ENCODE peak calls at places on chromosome 20, in four cellular contexts. H is HepG2, E is K562, U is H1. R is an unnamed sample.

GRCh38 chr20:36407196-36407733 is 101.1 kb downstream of the DLGAP4 start:
- DNase-seq in E (no peak), U (no peak), H (no peak), R (no peak)

GRCh38 chr20:35304956-35305355 is 12.7 kb upstream of the FAM83C start:
- DNase-seq in U (no peak), H (no peak), E (no peak), R (no peak)

GRCh38 chr20:15163632-15164031 is 826.2 kb upstream of the FLRT3 start:
- DNase-seq in U (no peak), E (no peak), H (peak), R (no peak)

GRCh38 chr20:51412333-51412761 is 130.2 kb downstream of the NFATC2 start:
- DNase-seq in U (no peak), H (no peak), E (no peak), R (no peak)

GRCh38 chr20:64149809-64150560 is 14.3 kb upstream of the MYT1 start:
- DNase-seq in U (peak), E (no peak), H (no peak), R (no peak)

GRCh38 chr20:31845300-31845863 is at the start of gene FOXS1:
- DNase-seq in H (no peak), U (no peak), E (no peak), R (no peak)

GRCh38 chr20:64247970-64248841 is 7.3 kb upstream of the PCMTD2 start:
- DNase-seq in H (no peak), U (no peak), E (peak), R (no peak)

GRCh38 chr20:34643919-34644318 is 33.0 kb downstream of the PIGU start:
- DNase-seq in U (no peak), H (no peak), E (no peak), R (no peak)

GRCh38 chr20:2865630-2866029 is 7.7 kb upstream of the PTPRA start:
- DNase-seq in U (peak), E (peak), H (no peak), R (no peak)

GRCh38 chr20:2508631-2509467 is at the start of gene ZNF343:
- DNase-seq in U (peak), H (peak), E (peak), R (peak)

GRCh38 chr20:48606841-48607543 is 220.8 kb downstream of the PREX1 start:
- DNase-seq in E (no peak), U (no peak), H (no peak), R (no peak)

GRCh38 chr20:2680046-2680445 is 12.5 kb upstream of the EBF4 start:
- DNase-seq in U (no peak), E (no peak), H (no peak), R (no peak)

GRCh38 chr20:48604936-48605335 is 222.9 kb downstream of the PREX1 start:
- DNase-seq in H (no peak), E (no peak), U (no peak), R (no peak)

GRCh38 chr20:25205277-25206062 is 10.0 kb downstream of the ENTPD6 start:
- DNase-seq in U (no peak), E (no peak), H (no peak), R (no peak)

GRCh38 chr20:15703171-15703911 is 869.9 kb downstream of the KIF16B start:
- DNase-seq in U (no peak), E (no peak), H (peak), R (no peak)

GRCh38 chr20:10218536-10219451 is at the start of gene SNAP25:
- DNase-seq in U (peak), E (peak), H (no peak), R (no peak)

GRCh38 chr20:16615199-16615598 is 42.0 kb upstream of the KIF16B start:
- DNase-seq in U (no peak), H (no peak), E (peak), R (no peak)

GRCh38 chr20:1338096-1338495 is 9.2 kb upstream of the SDCBP2 start:
- DNase-seq in U (peak), E (no peak), H (no peak), R (no peak)

GRCh38 chr20:348972-349841 is 2.3 kb downstream of the NRSN2 start:
- DNase-seq in U (no peak), H (no peak), E (no peak), R (no peak)

GRCh38 chr20:22763257-22763906 is 179.0 kb upstream of the FOXA2 start:
- DNase-seq in H (no peak), U (no peak), E (no peak), R (no peak)

GRCh38 chr20:2301164-2301622 is 5.4 kb downstream of the TGM3 start:
- DNase-seq in H (peak), E (peak), U (no peak), R (peak)

GRCh38 chr20:63980317-63980805 is 571 bp upstream of the PRPF6 start:
- DNase-seq in U (no peak), E (no peak), H (peak), R (no peak)

GRCh38 chr20:8385247-8385646 is 253.2 kb downstream of the PLCB1 start:
- DNase-seq in H (no peak), U (no peak), E (no peak), R (no peak)

GRCh38 chr20:62601172-62601571 is 41.1 kb upstream of the SLCO4A1 start:
- DNase-seq in H (no peak), E (no peak), U (no peak), R (no peak)

GRCh38 chr20:17825949-17826843 is 126.4 kb downstream of the BANF2 start:
- DNase-seq in U (no peak), E (no peak), H (peak), R (peak)

GRCh38 chr20:9919271-9920014 is 80.6 kb upstream of the PAK5 start:
- DNase-seq in U (no peak), E (no peak), H (no peak), R (peak)

GRCh38 chr20:35145141-35145564 is 2.0 kb downstream of the EDEM2 start:
- DNase-seq in E (peak), U (no peak), H (peak), R (peak)

GRCh38 chr20:45318948-45319347 is 10.8 kb upstream of the MATN4 start:
- DNase-seq in H (no peak), U (no peak), E (no peak), R (no peak)

GRCh38 chr20:63735859-63736718 is at the start of gene LIME1:
- DNase-seq in H (no peak), U (peak), E (no peak), R (no peak)

GRCh38 chr20:63056236-63057132 is 49.7 kb upstream of the BHLHE23 start:
- DNase-seq in E (peak), U (peak), H (no peak), R (no peak)

GRCh38 chr20:1721687-1722512 is 64.3 kb upstream of the SIRPG start:
- DNase-seq in E (no peak), U (peak), H (no peak), R (no peak)

GRCh38 chr20:52082612-52083011 is 109.0 kb downstream of the ZFP64 start:
- DNase-seq in E (no peak), H (no peak), U (no peak), R (no peak)

GRCh38 chr20:41563087-41563486 is 55.1 kb downstream of the CHD6 start:
- DNase-seq in H (no peak), U (no peak), E (no peak), R (no peak)

GRCh38 chr20:32445539-32446273 is 87.6 kb downstream of the ASXL1 start:
- DNase-seq in U (no peak), H (no peak), E (no peak), R (no peak)

GRCh38 chr20:11917663-11918062 is at the start of gene BTBD3:
- DNase-seq in H (no peak), U (no peak), E (peak), R (no peak)
- TF ChIP-seq POLR2A in H (no peak), U (no peak), E (no peak), R (no peak)

GRCh38 chr20:4295226-4295625 is 279.9 kb upstream of the RNF24 start:
- DNase-seq in U (no peak), E (no peak), H (no peak), R (no peak)

DNA sequence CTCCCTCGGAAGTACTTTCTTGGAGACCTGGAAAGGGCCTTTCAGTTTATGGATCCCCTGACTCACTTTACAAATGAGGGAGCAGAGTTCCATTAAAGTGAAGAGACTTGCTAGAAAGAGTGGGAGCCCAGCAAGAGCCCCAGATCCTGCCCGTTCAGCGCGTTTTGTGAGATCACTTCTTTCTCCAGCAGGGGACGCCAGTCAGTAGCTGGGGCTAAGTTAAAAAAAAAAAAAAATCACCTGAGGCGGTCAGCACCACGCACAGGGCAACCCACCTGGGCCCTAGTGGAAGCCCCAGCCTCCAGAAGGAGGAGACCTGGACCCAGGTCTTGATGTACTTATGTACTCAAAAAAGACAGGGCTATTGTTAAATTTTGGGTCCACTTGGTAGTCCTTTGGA is 274.5 kb upstream of the RNF24 start:
- DNase-seq in E (no peak), H (no peak), U (no peak), R (no peak)
- TF ChIP-seq CBX5 in E (no peak), H (no peak), U (no peak), R (no peak)

GRCh38 chr20:13219327-13220193 is 1.5 kb upstream of the ISM1 start:
- DNase-seq in E (no peak), U (peak), H (no peak), R (no peak)

GRCh38 chr20:13221673-13222318 is 722 bp downstream of the ISM1 start:
- DNase-seq in E (no peak), U (peak), H (peak), R (no peak)

GRCh38 chr20:13221313-13221672 is 219 bp downstream of the ISM1 start:
- DNase-seq in E (no peak), H (no peak), U (no peak), R (no peak)

GRCh38 chr20:13220857-13221297 is at the start of gene ISM1:
- DNase-seq in E (no peak), H (no peak), U (peak), R (no peak)

GRCh38 chr20:13220194-13220856 is 749 bp upstream of the ISM1 start:
- DNase-seq in U (peak), E (no peak), H (no peak), R (no peak)
- TF ChIP-seq POLR2A in U (no peak), E (no peak), H (no peak), R (no peak)

GRCh38 chr20:61512475-61512874 is 260.4 kb downstream of the CDH4 start:
- DNase-seq in U (no peak), E (no peak), H (no peak), R (no peak)

GRCh38 chr20:61507778-61508177 is 255.7 kb downstream of the CDH4 start:
- DNase-seq in E (no peak), H (no peak), U (no peak), R (no peak)

GRCh38 chr20:61510778-61511330 is 258.8 kb downstream of the CDH4 start:
- DNase-seq in U (no peak), H (no peak), E (no peak), R (no peak)

GRCh38 chr20:61513124-61514017 is 261.3 kb downstream of the CDH4 start:
- DNase-seq in U (no peak), E (no peak), H (no peak), R (no peak)

GRCh38 chr20:61508301-61508700 is 256.2 kb downstream of the CDH4 start:
- DNase-seq in U (no peak), H (no peak), E (no peak), R (no peak)
- TF ChIP-seq CBX5 in U (no peak), H (no peak), E (no peak), R (no peak)

DNA sequence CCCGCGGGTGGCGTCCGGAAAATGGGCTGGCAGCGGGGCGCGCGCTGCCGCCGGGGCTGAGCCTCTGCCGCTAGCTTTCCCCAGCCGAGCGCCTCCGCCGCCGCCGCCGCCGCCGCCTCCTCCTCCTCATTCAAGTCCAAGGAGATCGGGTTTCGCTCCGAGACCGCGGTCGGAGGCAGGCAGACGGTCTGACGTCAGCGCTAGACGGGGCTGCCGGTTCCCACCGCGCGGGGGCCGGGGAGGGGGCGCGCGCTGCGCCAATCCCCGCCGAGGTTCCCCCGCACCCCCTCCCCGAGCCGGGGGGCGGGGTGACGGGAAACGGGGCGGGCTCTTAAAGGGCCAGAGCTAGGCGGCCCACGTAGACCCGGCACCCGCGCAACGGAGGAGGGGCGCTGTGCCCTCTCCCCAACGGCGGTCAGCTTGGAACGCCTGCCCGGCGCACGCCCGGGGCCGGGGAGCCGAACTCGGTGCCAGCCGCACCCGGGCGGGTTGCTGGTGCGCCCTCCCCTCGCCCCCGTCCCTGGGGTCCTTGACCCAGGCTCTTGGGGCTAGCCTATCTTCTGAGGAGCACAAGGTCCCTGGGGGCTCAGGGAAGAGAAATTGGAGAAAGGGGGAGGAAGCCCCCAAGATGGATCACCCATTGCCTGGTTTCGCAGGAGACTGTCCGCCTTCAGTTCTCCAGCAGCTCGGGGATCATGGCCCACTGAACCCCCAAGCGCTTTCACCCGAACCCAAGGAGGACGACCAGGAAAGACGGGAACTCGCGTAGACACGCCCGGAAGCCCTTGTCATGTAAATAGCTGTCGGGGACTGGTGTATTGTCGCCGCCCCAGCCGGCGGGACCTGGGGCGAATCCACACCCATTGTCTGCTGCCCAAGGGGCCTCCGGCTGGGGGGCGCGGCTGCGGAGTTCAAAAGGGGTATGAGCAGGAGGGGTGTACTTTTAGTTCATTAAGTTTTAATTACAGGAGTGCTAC is at the start of gene PMEPA1:
- DNase-seq in H (peak), U (peak), E (peak), R (no peak)
- TF ChIP-seq POLR2A in H (no peak), U (no peak), E (no peak), R (no peak)

GRCh38 chr20:5182615-5183254 is 55.9 kb downstream of the CDS2 start:
- DNase-seq in E (no peak), U (no peak), H (no peak), R (no peak)
- TF ChIP-seq CBX5 in E (no peak), U (no peak), H (no peak), R (no peak)

GRCh38 chr20:4083103-4083864 is 67.9 kb upstream of the RNF24 start:
- DNase-seq in U (peak), E (no peak), H (peak), R (no peak)

GRCh38 chr20:4082406-4083102 is 67.2 kb upstream of the RNF24 start:
- DNase-seq in U (no peak), H (peak), E (peak), R (peak)

GRCh38 chr20:4084096-4084495 is 68.7 kb upstream of the RNF24 start:
- DNase-seq in U (no peak), E (no peak), H (no peak), R (no peak)

GRCh38 chr20:4084721-4085120 is 69.4 kb upstream of the RNF24 start:
- DNase-seq in E (no peak), H (no peak), U (no peak), R (no peak)

DNA sequence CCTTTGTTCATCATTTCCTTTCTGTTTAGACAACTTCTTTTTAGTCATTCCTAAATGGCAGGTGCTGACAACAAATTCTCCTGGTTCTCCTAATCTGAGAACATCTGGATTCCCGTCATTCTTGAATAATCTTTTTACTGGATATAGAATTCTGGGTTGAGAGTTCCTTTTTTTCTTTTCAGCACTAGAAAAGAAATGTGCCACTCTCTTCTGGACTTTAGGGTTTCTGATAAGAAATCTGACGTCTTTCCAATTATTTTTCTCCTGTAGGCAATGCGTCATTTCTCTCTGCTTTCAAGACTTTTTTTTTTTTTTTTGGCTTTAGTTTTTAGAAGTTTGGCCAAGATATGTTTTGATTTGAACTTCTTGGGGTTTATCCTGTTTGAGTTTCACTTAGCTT is 66.0 kb upstream of the RNF24 start:
- DNase-seq in E (no peak), U (no peak), H (no peak), R (no peak)
- TF ChIP-seq POLR2A in E (no peak), U (no peak), H (no peak), R (no peak)

GRCh38 chr20:50202677-50203076 is 12.0 kb downstream of the CEBPB start:
- DNase-seq in E (no peak), U (no peak), H (no peak), R (no peak)
- TF ChIP-seq CBX5 in E (no peak), U (no peak), H (no peak), R (no peak)

GRCh38 chr20:43739148-43739749 is 12.4 kb upstream of the GTSF1L start:
- DNase-seq in E (no peak), H (no peak), U (no peak), R (no peak)
- TF ChIP-seq POLR2A in E (no peak), H (no peak), U (no peak), R (no peak)

R was measured in GM12878.